ENCODE peak calls at places on chromosome 13, in five cellular contexts. One of them, this sample, is unnamed.
A peak's percentile ranks its signal among the peaks of the same experiment; 100 is the strongest.

GRCh38 chr13:98476538-98476966 is 100.4 kb downstream of the STK24 start:
- DNase-seq in H9: peak; percentile 77
- DNase-seq in IMR-90: peak; percentile 92
- DNase-seq in trophoblast cell: peak; percentile 13
- DNase-seq in mesenchymal stem cell: peak; percentile 98
- DNase-seq in this sample: no peak

GRCh38 chr13:62119739-62120700 is 704.4 kb upstream of the PCDH20 start:
- DNase-seq in H9: no peak
- DNase-seq in trophoblast cell: no peak
- DNase-seq in IMR-90: peak; percentile 17
- DNase-seq in mesenchymal stem cell: peak; percentile 28
- DNase-seq in this sample: no peak

GRCh38 chr13:24038405-24038804 is 122.1 kb upstream of the SPATA13 start:
- DNase-seq in IMR-90: peak; percentile 72
- DNase-seq in trophoblast cell: peak; percentile 16
- DNase-seq in H9: no peak
- DNase-seq in mesenchymal stem cell: peak; percentile 89
- DNase-seq in this sample: no peak

GRCh38 chr13:96673825-96674224 is 320.5 kb downstream of the OXGR1 start:
- DNase-seq in H9: no peak
- DNase-seq in IMR-90: no peak
- DNase-seq in trophoblast cell: no peak
- DNase-seq in mesenchymal stem cell: no peak
- DNase-seq in this sample: no peak

GRCh38 chr13:33633701-33634525 is 184.0 kb upstream of the RFC3 start:
- DNase-seq in mesenchymal stem cell: peak; percentile 29
- DNase-seq in trophoblast cell: peak; percentile 13
- DNase-seq in H9: no peak
- DNase-seq in IMR-90: peak; percentile 40
- DNase-seq in this sample: no peak

GRCh38 chr13:37429976-37430375 is 168.6 kb downstream of the POSTN start:
- DNase-seq in H9: no peak
- DNase-seq in trophoblast cell: no peak
- DNase-seq in IMR-90: peak; percentile 98
- DNase-seq in mesenchymal stem cell: peak; percentile 88
- DNase-seq in this sample: no peak

GRCh38 chr13:36736119-36736726 is 62.4 kb downstream of the SERTM1 start:
- DNase-seq in IMR-90: peak; percentile 62
- DNase-seq in H9: no peak
- DNase-seq in mesenchymal stem cell: peak; percentile 54
- DNase-seq in trophoblast cell: peak; percentile 23
- DNase-seq in this sample: peak; percentile 44

GRCh38 chr13:81382236-81382635 is 1041.3 kb upstream of the SPRY2 start:
- DNase-seq in trophoblast cell: no peak
- DNase-seq in mesenchymal stem cell: no peak
- DNase-seq in H9: no peak
- DNase-seq in IMR-90: no peak
- DNase-seq in this sample: no peak

GRCh38 chr13:44210525-44210924 is 163.1 kb upstream of the SERP2 start:
- DNase-seq in trophoblast cell: no peak
- DNase-seq in mesenchymal stem cell: no peak
- DNase-seq in H9: no peak
- DNase-seq in IMR-90: no peak
- DNase-seq in this sample: no peak

GRCh38 chr13:97141564-97142005 is 80.5 kb upstream of the MBNL2 start:
- DNase-seq in trophoblast cell: peak; percentile 87
- DNase-seq in H9: peak; percentile 72
- DNase-seq in IMR-90: peak; percentile 94
- DNase-seq in mesenchymal stem cell: peak; percentile 95
- DNase-seq in this sample: peak; percentile 23

GRCh38 chr13:46211521-46212351 is at the start of gene LRRC63:
- DNase-seq in H9: peak; percentile 81
- DNase-seq in trophoblast cell: peak; percentile 62
- DNase-seq in mesenchymal stem cell: peak; percentile 63
- DNase-seq in IMR-90: no peak
- DNase-seq in this sample: peak; percentile 55

GRCh38 chr13:52053460-52053859 is 29.0 kb downstream of the UTP14C start:
- DNase-seq in H9: no peak
- DNase-seq in mesenchymal stem cell: peak; percentile 6
- DNase-seq in IMR-90: no peak
- DNase-seq in trophoblast cell: peak; percentile 74
- DNase-seq in this sample: no peak

GRCh38 chr13:77619655-77620054 is 77.8 kb upstream of the SLAIN1 start:
- DNase-seq in trophoblast cell: no peak
- DNase-seq in H9: no peak
- DNase-seq in IMR-90: no peak
- DNase-seq in mesenchymal stem cell: no peak
- DNase-seq in this sample: no peak

GRCh38 chr13:64029343-64030093 is 2613.9 kb upstream of the PCDH20 start:
- DNase-seq in IMR-90: no peak
- DNase-seq in mesenchymal stem cell: no peak
- DNase-seq in H9: no peak
- DNase-seq in trophoblast cell: no peak
- DNase-seq in this sample: no peak

GRCh38 chr13:39273953-39274352 is 235.7 kb downstream of the NHLRC3 start:
- DNase-seq in IMR-90: no peak
- DNase-seq in trophoblast cell: peak; percentile 17
- DNase-seq in mesenchymal stem cell: no peak
- DNase-seq in H9: peak; percentile 38
- DNase-seq in this sample: no peak

GRCh38 chr13:72645521-72645920 is 81.9 kb downstream of the MZT1 start:
- DNase-seq in IMR-90: no peak
- DNase-seq in H9: no peak
- DNase-seq in mesenchymal stem cell: no peak
- DNase-seq in trophoblast cell: no peak
- DNase-seq in this sample: no peak

GRCh38 chr13:22517544-22517943 is 663.2 kb upstream of the SGCG start:
- DNase-seq in trophoblast cell: no peak
- DNase-seq in mesenchymal stem cell: peak; percentile 17
- DNase-seq in IMR-90: no peak
- DNase-seq in H9: no peak
- DNase-seq in this sample: no peak

GRCh38 chr13:20351279-20352022 is 119.3 kb upstream of the GJB6 start:
- DNase-seq in trophoblast cell: peak; percentile 45
- DNase-seq in IMR-90: peak; percentile 75
- DNase-seq in mesenchymal stem cell: peak; percentile 24
- DNase-seq in H9: no peak
- DNase-seq in this sample: no peak

GRCh38 chr13:45700971-45701900 is 884 bp upstream of the CBY2 start:
- DNase-seq in trophoblast cell: no peak
- DNase-seq in mesenchymal stem cell: no peak
- DNase-seq in IMR-90: no peak
- DNase-seq in H9: no peak
- DNase-seq in this sample: no peak

GRCh38 chr13:88823114-88823513 is 1151.9 kb downstream of the SLITRK5 start:
- DNase-seq in mesenchymal stem cell: no peak
- DNase-seq in H9: no peak
- DNase-seq in IMR-90: no peak
- DNase-seq in trophoblast cell: no peak
- DNase-seq in this sample: no peak

GRCh38 chr13:97491452-97491851 is 57.5 kb downstream of the RAP2A start:
- DNase-seq in H9: no peak
- DNase-seq in trophoblast cell: no peak
- DNase-seq in mesenchymal stem cell: no peak
- DNase-seq in IMR-90: no peak
- DNase-seq in this sample: no peak

GRCh38 chr13:56907766-56908165 is 233.0 kb upstream of the PRR20A start:
- DNase-seq in H9: no peak
- DNase-seq in mesenchymal stem cell: no peak
- DNase-seq in IMR-90: no peak
- DNase-seq in trophoblast cell: no peak
- DNase-seq in this sample: no peak

GRCh38 chr13:24670927-24671326 is 9.3 kb upstream of the ATP12A start:
- DNase-seq in IMR-90: no peak
- DNase-seq in mesenchymal stem cell: peak; percentile 52
- DNase-seq in H9: peak; percentile 78
- DNase-seq in trophoblast cell: peak; percentile 38
- DNase-seq in this sample: peak; percentile 45

GRCh38 chr13:96052655-96053002 is 572 bp downstream of the UGGT2 start:
- DNase-seq in mesenchymal stem cell: peak; percentile 88
- DNase-seq in trophoblast cell: peak; percentile 3
- DNase-seq in IMR-90: peak; percentile 83
- DNase-seq in H9: no peak
- DNase-seq in this sample: no peak

GRCh38 chr13:94195715-94196114 is 283.8 kb downstream of the DCT start:
- DNase-seq in mesenchymal stem cell: peak; percentile 74
- DNase-seq in H9: no peak
- DNase-seq in trophoblast cell: no peak
- DNase-seq in IMR-90: peak; percentile 96
- DNase-seq in this sample: no peak

GRCh38 chr13:36476661-36477060 is 44.4 kb downstream of the CCNA1 start:
- DNase-seq in mesenchymal stem cell: no peak
- DNase-seq in trophoblast cell: peak; percentile 25
- DNase-seq in H9: no peak
- DNase-seq in IMR-90: no peak
- DNase-seq in this sample: no peak

GRCh38 chr13:90302113-90302512 is 1045.4 kb upstream of the MIR17HG start:
- DNase-seq in IMR-90: peak; percentile 10
- DNase-seq in trophoblast cell: no peak
- DNase-seq in H9: no peak
- DNase-seq in mesenchymal stem cell: peak; percentile 23
- DNase-seq in this sample: no peak

GRCh38 chr13:90311929-90312328 is 1035.6 kb upstream of the MIR17HG start:
- DNase-seq in mesenchymal stem cell: no peak
- DNase-seq in trophoblast cell: no peak
- DNase-seq in IMR-90: no peak
- DNase-seq in H9: no peak
- DNase-seq in this sample: no peak

GRCh38 chr13:90305796-90306195 is 1041.7 kb upstream of the MIR17HG start:
- DNase-seq in H9: no peak
- DNase-seq in mesenchymal stem cell: no peak
- DNase-seq in trophoblast cell: no peak
- DNase-seq in IMR-90: no peak
- DNase-seq in this sample: no peak

GRCh38 chr13:90308249-90308648 is 1039.2 kb upstream of the MIR17HG start:
- DNase-seq in H9: no peak
- DNase-seq in IMR-90: no peak
- DNase-seq in trophoblast cell: no peak
- DNase-seq in mesenchymal stem cell: no peak
- DNase-seq in this sample: no peak

GRCh38 chr13:90307136-90307535 is 1040.4 kb upstream of the MIR17HG start:
- DNase-seq in trophoblast cell: no peak
- DNase-seq in H9: no peak
- DNase-seq in IMR-90: no peak
- DNase-seq in mesenchymal stem cell: no peak
- DNase-seq in this sample: no peak
- H2BK120ac ChIP-seq in trophoblast cell: no peak overlapping the region
- H2BK120ac ChIP-seq in H9: no peak overlapping the region
- H2BK120ac ChIP-seq in IMR-90: no peak overlapping the region
- H2BK120ac ChIP-seq in mesenchymal stem cell: no peak overlapping the region
- H2BK120ac ChIP-seq in this sample: no peak overlapping the region

GRCh38 chr13:92842145-92842544 is 384.5 kb upstream of the GPC6 start:
- DNase-seq in IMR-90: peak; percentile 88
- DNase-seq in mesenchymal stem cell: peak; percentile 70
- DNase-seq in H9: no peak
- DNase-seq in trophoblast cell: no peak
- DNase-seq in this sample: no peak
- H3K14ac ChIP-seq in IMR-90: peak overlapping the region; percentile 34
- H3K14ac ChIP-seq in mesenchymal stem cell: no peak overlapping the region
- H3K14ac ChIP-seq in H9: no peak overlapping the region
- H3K14ac ChIP-seq in trophoblast cell: no peak overlapping the region
- H3K14ac ChIP-seq in this sample: no peak overlapping the region

DNA sequence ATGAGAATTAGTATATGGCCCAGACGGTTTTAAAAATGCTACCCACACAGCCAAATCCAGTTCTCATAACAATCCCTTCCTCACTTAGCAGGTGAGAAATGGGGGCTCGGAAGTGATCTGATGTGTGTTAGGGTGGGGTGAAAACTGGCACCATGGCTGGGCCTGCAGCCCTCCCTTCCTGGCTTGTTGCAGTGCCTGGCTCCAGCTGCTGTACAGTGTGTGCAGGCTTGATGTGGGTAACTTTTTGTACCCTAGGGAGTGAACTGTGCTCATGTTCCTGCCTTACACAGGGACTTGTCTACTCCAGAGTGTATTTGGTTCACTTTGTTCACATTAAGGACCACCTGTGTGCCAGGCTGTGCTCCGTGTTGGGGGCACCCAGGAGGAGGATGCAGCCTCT is 177.2 kb downstream of the LMO7 start:
- DNase-seq in H9: no peak
- DNase-seq in trophoblast cell: no peak
- DNase-seq in mesenchymal stem cell: no peak
- DNase-seq in IMR-90: no peak
- DNase-seq in this sample: no peak
- H2AK5ac ChIP-seq in H9: no peak overlapping the region
- H2AK5ac ChIP-seq in trophoblast cell: no peak overlapping the region
- H2AK5ac ChIP-seq in mesenchymal stem cell: no peak overlapping the region
- H2AK5ac ChIP-seq in IMR-90: peak overlapping the region; percentile 40
- H2AK5ac ChIP-seq in this sample: no peak overlapping the region

GRCh38 chr13:99500839-99501134 is 485 bp upstream of the TM9SF2 start:
- DNase-seq in IMR-90: no peak
- DNase-seq in mesenchymal stem cell: no peak
- DNase-seq in H9: no peak
- DNase-seq in trophoblast cell: no peak
- DNase-seq in this sample: no peak

GRCh38 chr13:99498304-99499161 is 2.7 kb upstream of the TM9SF2 start:
- DNase-seq in H9: peak; percentile 100
- DNase-seq in mesenchymal stem cell: peak; percentile 97
- DNase-seq in IMR-90: peak; percentile 95
- DNase-seq in trophoblast cell: peak; percentile 98
- DNase-seq in this sample: peak; percentile 94

GRCh38 chr13:99501952-99502310 is 659 bp downstream of the TM9SF2 start:
- DNase-seq in IMR-90: peak; percentile 31
- DNase-seq in trophoblast cell: no peak
- DNase-seq in mesenchymal stem cell: peak; percentile 52
- DNase-seq in H9: no peak
- DNase-seq in this sample: no peak

GRCh38 chr13:99505814-99506269 is 4.6 kb downstream of the TM9SF2 start:
- DNase-seq in trophoblast cell: no peak
- DNase-seq in H9: no peak
- DNase-seq in mesenchymal stem cell: peak; percentile 64
- DNase-seq in IMR-90: peak; percentile 63
- DNase-seq in this sample: no peak

DNA sequence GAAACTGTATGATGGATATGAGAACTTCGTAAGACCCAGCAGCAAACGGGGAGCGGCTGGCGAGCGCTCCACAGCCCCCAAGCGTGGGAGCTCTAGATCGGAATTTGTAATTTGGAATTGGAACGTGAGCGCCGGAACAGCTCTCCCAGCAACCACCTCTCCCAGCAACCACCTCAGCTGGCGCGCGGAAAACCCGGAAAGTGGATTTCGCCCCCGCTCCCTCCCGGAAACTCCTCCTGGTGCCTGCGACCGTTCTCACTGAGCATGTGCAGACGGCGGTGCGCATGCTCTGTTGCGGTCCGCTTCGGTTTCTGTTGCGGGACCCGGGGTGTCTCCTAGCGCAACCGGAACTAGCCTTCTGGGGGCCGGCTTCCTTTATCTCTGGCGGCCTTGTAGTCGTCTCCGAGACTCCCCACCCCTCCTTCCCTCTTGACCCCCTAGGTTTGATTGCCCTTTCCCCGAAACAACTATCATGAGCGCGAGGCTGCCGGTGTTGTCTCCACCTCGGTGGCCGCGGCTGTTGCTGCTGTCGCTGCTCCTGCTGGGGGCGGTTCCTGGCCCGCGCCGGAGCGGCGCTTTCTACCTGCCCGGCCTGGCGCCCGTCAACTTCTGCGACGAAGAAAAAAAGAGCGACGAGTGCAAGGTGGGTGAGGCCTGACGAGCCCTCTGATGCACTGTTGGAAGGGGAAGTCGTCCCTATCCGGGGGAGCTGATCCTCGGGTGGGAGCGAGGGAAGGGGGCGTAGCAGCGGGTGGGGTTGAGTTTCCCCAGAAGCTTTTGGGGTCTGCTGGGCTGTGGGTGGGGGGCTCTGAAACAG is at the start of gene TM9SF2:
- DNase-seq in trophoblast cell: peak; percentile 97
- DNase-seq in H9: peak; percentile 99
- DNase-seq in mesenchymal stem cell: peak; percentile 97
- DNase-seq in IMR-90: peak; percentile 97
- DNase-seq in this sample: peak; percentile 98
- H2BK120ac ChIP-seq in trophoblast cell: peak within 1 kb of the TSS; percentile 70
- H2BK120ac ChIP-seq in H9: no peak within 1 kb of the TSS
- H2BK120ac ChIP-seq in mesenchymal stem cell: no peak within 1 kb of the TSS
- H2BK120ac ChIP-seq in IMR-90: peak within 1 kb of the TSS; percentile 81
- H2BK120ac ChIP-seq in this sample: no peak within 1 kb of the TSS

This sample was measured in neuronal stem cell.